ENCODE peak calls at places on chromosomes 6 and 20, in eight cellular contexts. One of them, this sample, is unnamed.

GRCh38 chr20:14264869-14265268 is 72.5 kb downstream of the FLRT3 start:
- DNase-seq in NCI-H1092: no peak
- DNase-seq in lung microvascular endothelial cell: no peak
- DNase-seq in progenitor cell of endocrine pancreas: no peak
- DNase-seq in DMS153: no peak
- DNase-seq in amniotic epithelial cell: peak; percentile 60
- DNase-seq in NCI-H774: no peak
- DNase-seq in kidney tubule cell: peak; percentile 15
- DNase-seq in this sample: no peak

GRCh38 chr6:37205189-37205996 is 35.4 kb downstream of the PIM1 start:
- DNase-seq in NCI-H1092: no peak
- DNase-seq in lung microvascular endothelial cell: no peak
- DNase-seq in progenitor cell of endocrine pancreas: no peak
- DNase-seq in DMS153: no peak
- DNase-seq in amniotic epithelial cell: no peak
- DNase-seq in NCI-H774: no peak
- DNase-seq in kidney tubule cell: no peak
- DNase-seq in this sample: no peak

GRCh38 chr20:34124469-34125249 is 12.6 kb upstream of the EIF2S2 start:
- DNase-seq in NCI-H1092: no peak
- DNase-seq in lung microvascular endothelial cell: no peak
- DNase-seq in progenitor cell of endocrine pancreas: no peak
- DNase-seq in DMS153: no peak
- DNase-seq in amniotic epithelial cell: no peak
- DNase-seq in NCI-H774: no peak
- DNase-seq in kidney tubule cell: no peak
- DNase-seq in this sample: no peak

GRCh38 chr6:14814016-14814415 is 431.9 kb upstream of the JARID2 start:
- DNase-seq in NCI-H1092: no peak
- DNase-seq in lung microvascular endothelial cell: no peak
- DNase-seq in progenitor cell of endocrine pancreas: no peak
- DNase-seq in DMS153: no peak
- DNase-seq in amniotic epithelial cell: no peak
- DNase-seq in NCI-H774: no peak
- DNase-seq in kidney tubule cell: no peak
- DNase-seq in this sample: no peak

GRCh38 chr6:35852994-35853393 is 47.8 kb downstream of the LHFPL5 start:
- DNase-seq in NCI-H1092: no peak
- DNase-seq in lung microvascular endothelial cell: no peak
- DNase-seq in progenitor cell of endocrine pancreas: no peak
- DNase-seq in DMS153: no peak
- DNase-seq in amniotic epithelial cell: no peak
- DNase-seq in NCI-H774: no peak
- DNase-seq in kidney tubule cell: no peak
- DNase-seq in this sample: no peak

GRCh38 chr20:49575551-49576060 is 7.7 kb upstream of the PTGIS start:
- DNase-seq in NCI-H1092: peak; percentile 4
- DNase-seq in lung microvascular endothelial cell: peak; percentile 23
- DNase-seq in progenitor cell of endocrine pancreas: no peak
- DNase-seq in DMS153: no peak
- DNase-seq in amniotic epithelial cell: peak; percentile 47
- DNase-seq in NCI-H774: no peak
- DNase-seq in kidney tubule cell: no peak
- DNase-seq in this sample: no peak

GRCh38 chr6:167099707-167100106 is 23.2 kb upstream of the CCR6 start:
- DNase-seq in NCI-H1092: no peak
- DNase-seq in lung microvascular endothelial cell: no peak
- DNase-seq in progenitor cell of endocrine pancreas: no peak
- DNase-seq in DMS153: no peak
- DNase-seq in amniotic epithelial cell: no peak
- DNase-seq in NCI-H774: no peak
- DNase-seq in kidney tubule cell: no peak
- DNase-seq in this sample: no peak

GRCh38 chr6:62746161-62746560 is 460.1 kb upstream of the KHDRBS2 start:
- DNase-seq in NCI-H1092: no peak
- DNase-seq in lung microvascular endothelial cell: no peak
- DNase-seq in progenitor cell of endocrine pancreas: no peak
- DNase-seq in DMS153: no peak
- DNase-seq in amniotic epithelial cell: no peak
- DNase-seq in NCI-H774: no peak
- DNase-seq in kidney tubule cell: no peak
- DNase-seq in this sample: no peak

GRCh38 chr6:53236241-53236640 is 87.6 kb upstream of the GCM1 start:
- DNase-seq in NCI-H1092: no peak
- DNase-seq in lung microvascular endothelial cell: no peak
- DNase-seq in progenitor cell of endocrine pancreas: no peak
- DNase-seq in DMS153: no peak
- DNase-seq in amniotic epithelial cell: no peak
- DNase-seq in NCI-H774: no peak
- DNase-seq in kidney tubule cell: no peak
- DNase-seq in this sample: no peak

GRCh38 chr20:44231713-44232468 is 15.2 kb upstream of the GDAP1L1 start:
- DNase-seq in NCI-H1092: no peak
- DNase-seq in lung microvascular endothelial cell: no peak
- DNase-seq in progenitor cell of endocrine pancreas: no peak
- DNase-seq in DMS153: no peak
- DNase-seq in amniotic epithelial cell: no peak
- DNase-seq in NCI-H774: no peak
- DNase-seq in kidney tubule cell: no peak
- DNase-seq in this sample: no peak

GRCh38 chr6:155778336-155778735 is 322.7 kb upstream of the NOX3 start:
- DNase-seq in NCI-H1092: no peak
- DNase-seq in lung microvascular endothelial cell: no peak
- DNase-seq in progenitor cell of endocrine pancreas: no peak
- DNase-seq in DMS153: no peak
- DNase-seq in amniotic epithelial cell: no peak
- DNase-seq in NCI-H774: no peak
- DNase-seq in kidney tubule cell: no peak
- DNase-seq in this sample: no peak

GRCh38 chr6:135159531-135159930 is 21.6 kb upstream of the MYB start:
- DNase-seq in NCI-H1092: no peak
- DNase-seq in lung microvascular endothelial cell: no peak
- DNase-seq in progenitor cell of endocrine pancreas: no peak
- DNase-seq in DMS153: no peak
- DNase-seq in amniotic epithelial cell: no peak
- DNase-seq in NCI-H774: no peak
- DNase-seq in kidney tubule cell: peak; percentile 56
- DNase-seq in this sample: no peak

GRCh38 chr6:120373185-120373584 is 961.1 kb downstream of the TBC1D32 start:
- DNase-seq in NCI-H1092: no peak
- DNase-seq in lung microvascular endothelial cell: no peak
- DNase-seq in progenitor cell of endocrine pancreas: no peak
- DNase-seq in DMS153: no peak
- DNase-seq in amniotic epithelial cell: no peak
- DNase-seq in NCI-H774: no peak
- DNase-seq in kidney tubule cell: no peak
- DNase-seq in this sample: no peak

GRCh38 chr20:63895886-63896135 is 885 bp downstream of the DNAJC5 start:
- DNase-seq in NCI-H1092: no peak
- DNase-seq in lung microvascular endothelial cell: peak; percentile 44
- DNase-seq in progenitor cell of endocrine pancreas: no peak
- DNase-seq in DMS153: no peak
- DNase-seq in amniotic epithelial cell: no peak
- DNase-seq in NCI-H774: no peak
- DNase-seq in kidney tubule cell: peak; percentile 32
- DNase-seq in this sample: no peak